ENCODE peak calls at places on chromosomes 1 and 21, in nine cellular contexts. L, D, F, A, W, U, Q, B and T are unnamed samples.

GRCh38 chr1:19381261-19381660 is 69.1 kb downstream of the SLC66A1 start:
- DNase-seq in L (no peak), D (no peak), F (no peak), A (no peak), W (no peak), U (no peak), Q (no peak), B (no peak), T (no peak)

GRCh38 chr1:150563340-150564038 is 14.3 kb downstream of the ADAMTSL4 start:
- DNase-seq in L (peak), D (peak), F (no peak), A (peak), W (no peak), U (no peak), Q (peak), B (no peak), T (peak)

GRCh38 chr1:201119206-201119814 is 7.1 kb upstream of the CACNA1S start:
- DNase-seq in L (peak), D (no peak), F (peak), A (peak), W (no peak), U (peak), Q (peak), B (no peak), T (no peak)

GRCh38 chr21:28822064-28822402 is 170.6 kb downstream of the LTN1 start:
- DNase-seq in L (no peak), D (no peak), F (no peak), A (no peak), W (no peak), U (no peak), Q (no peak), B (no peak), T (no peak)

GRCh38 chr1:62286778-62287224 is 32.4 kb downstream of the KANK4 start:
- DNase-seq in L (no peak), D (no peak), F (no peak), A (no peak), W (no peak), U (peak), Q (peak), B (no peak), T (no peak)

GRCh38 chr21:36355071-36355680 is 30.0 kb upstream of the CHAF1B start:
- DNase-seq in L (no peak), D (no peak), F (no peak), A (no peak), W (no peak), U (no peak), Q (no peak), B (no peak), T (no peak)

GRCh38 chr21:38965910-38966504 is 160.3 kb downstream of the ETS2 start:
- DNase-seq in L (no peak), D (peak), F (no peak), A (peak), W (no peak), U (peak), Q (peak), B (no peak), T (peak)

GRCh38 chr1:50047916-50048694 is 24.4 kb upstream of the AGBL4 start:
- DNase-seq in L (no peak), D (peak), F (peak), A (no peak), W (no peak), U (peak), Q (peak), B (no peak), T (no peak)

GRCh38 chr1:18463984-18464664 is 16.6 kb upstream of the KLHDC7A start:
- DNase-seq in L (no peak), D (no peak), F (no peak), A (peak), W (no peak), U (no peak), Q (no peak), B (no peak), T (no peak)

GRCh38 chr1:156889802-156890585 is 3.5 kb upstream of the PEAR1 start:
- DNase-seq in L (peak), D (peak), F (peak), A (peak), W (peak), U (peak), Q (peak), B (no peak), T (peak)